ENCODE peak calls at places on chromosome 20, in five cellular contexts. R, W, P, I and N are unnamed samples.

GRCh38 chr20:9613871-9614270 is 99.5 kb downstream of the LAMP5 start:
- DNase-seq in R (no peak), W (no peak), P (no peak), I (no peak), N (no peak)

GRCh38 chr20:10469599-10469998 is 34.5 kb downstream of the SLX4IP start:
- DNase-seq in R (peak), W (no peak), P (no peak), I (peak), N (peak)

GRCh38 chr20:54254596-54254995 is 46.7 kb downstream of the PFDN4 start:
- DNase-seq in R (no peak), W (no peak), P (no peak), I (no peak), N (no peak)

GRCh38 chr20:22686097-22686496 is 101.7 kb upstream of the FOXA2 start:
- DNase-seq in R (peak), W (peak), P (no peak), I (peak), N (no peak)

GRCh38 chr20:31699801-31700728 is 22.6 kb downstream of the BCL2L1 start:
- DNase-seq in R (no peak), W (no peak), P (no peak), I (no peak), N (no peak)

GRCh38 chr20:4275689-4276088 is 260.3 kb upstream of the RNF24 start:
- DNase-seq in R (no peak), W (no peak), P (no peak), I (no peak), N (no peak)

GRCh38 chr20:19867074-19867473 is 109.0 kb downstream of the RIN2 start:
- DNase-seq in R (no peak), W (no peak), P (no peak), I (peak), N (no peak)

GRCh38 chr20:728022-728944 is 40.0 kb downstream of the SLC52A3 start:
- DNase-seq in R (peak), W (peak), P (no peak), I (no peak), N (no peak)

GRCh38 chr20:14264869-14265268 is 72.5 kb downstream of the FLRT3 start:
- DNase-seq in R (no peak), W (no peak), P (no peak), I (no peak), N (no peak)

GRCh38 chr20:58655328-58656094 is 4.4 kb downstream of the STX16 start:
- DNase-seq in R (no peak), W (no peak), P (no peak), I (no peak), N (no peak)

GRCh38 chr20:47664068-47664437 is 121.2 kb downstream of the SULF2 start:
- DNase-seq in R (no peak), W (no peak), P (no peak), I (no peak), N (no peak)

GRCh38 chr20:51536116-51537069 is 6.1 kb downstream of the NFATC2 start:
- DNase-seq in R (no peak), W (no peak), P (no peak), I (no peak), N (no peak)

GRCh38 chr20:4813839-4814695 is 92.4 kb downstream of the PRND start:
- DNase-seq in R (no peak), W (no peak), P (peak), I (no peak), N (no peak)

GRCh38 chr20:38435555-38435939 is 419 bp upstream of the SNHG17 start:
- DNase-seq in R (no peak), W (no peak), P (no peak), I (no peak), N (no peak)

GRCh38 chr20:5612476-5613291 is 137.5 kb upstream of the SHLD1 start:
- DNase-seq in R (no peak), W (no peak), P (peak), I (no peak), N (no peak)

GRCh38 chr20:63126876-63127699 is 88.8 kb downstream of the YTHDF1 start:
- DNase-seq in R (peak), W (no peak), P (no peak), I (no peak), N (no peak)

GRCh38 chr20:830011-830521 is 3.4 kb upstream of the FAM110A start:
- DNase-seq in R (no peak), W (no peak), P (no peak), I (no peak), N (no peak)

GRCh38 chr20:31870703-31871601 is 518 bp downstream of the TTLL9 start:
- DNase-seq in R (no peak), W (no peak), P (no peak), I (no peak), N (no peak)

GRCh38 chr20:10065154-10065833 is 30.5 kb downstream of the ANKEF1 start:
- DNase-seq in R (no peak), W (no peak), P (no peak), I (no peak), N (no peak)

GRCh38 chr20:47355489-47356219 is 845 bp downstream of the ZMYND8 start:
- DNase-seq in R (no peak), W (no peak), P (peak), I (no peak), N (no peak)

GRCh38 chr20:2118783-2119182 is 17.2 kb downstream of the STK35 start:
- DNase-seq in R (no peak), W (no peak), P (no peak), I (no peak), N (no peak)

GRCh38 chr20:2873747-2874041 is 413 bp downstream of the PTPRA start:
- DNase-seq in R (peak), W (peak), P (peak), I (no peak), N (peak)

GRCh38 chr20:52937701-52938100 is 34.5 kb upstream of the TSHZ2 start:
- DNase-seq in R (no peak), W (peak), P (no peak), I (no peak), N (no peak)

GRCh38 chr20:20594171-20594530 is 118.3 kb downstream of the RALGAPA2 start:
- DNase-seq in R (no peak), W (no peak), P (no peak), I (no peak), N (no peak)

GRCh38 chr20:48193626-48194025 is 408.3 kb upstream of the SULF2 start:
- DNase-seq in R (no peak), W (no peak), P (no peak), I (no peak), N (no peak)

GRCh38 chr20:46185353-46185752 is 67.2 kb downstream of the CD40 start:
- DNase-seq in R (no peak), W (no peak), P (no peak), I (no peak), N (no peak)

GRCh38 chr20:46183768-46184167 is 65.7 kb downstream of the CD40 start:
- DNase-seq in R (no peak), W (no peak), P (no peak), I (no peak), N (no peak)

GRCh38 chr20:46182801-46183200 is 64.7 kb downstream of the CD40 start:
- DNase-seq in R (no peak), W (no peak), P (no peak), I (no peak), N (no peak)

GRCh38 chr20:46179811-46180326 is 61.8 kb downstream of the CD40 start:
- DNase-seq in R (no peak), W (no peak), P (no peak), I (no peak), N (no peak)

GRCh38 chr20:46182271-46182670 is 64.2 kb downstream of the CD40 start:
- DNase-seq in R (no peak), W (no peak), P (no peak), I (no peak), N (no peak)
- H3K27ac ChIP-seq in R (no peak), W (no peak), P (no peak), I (no peak), N (no peak)

DNA sequence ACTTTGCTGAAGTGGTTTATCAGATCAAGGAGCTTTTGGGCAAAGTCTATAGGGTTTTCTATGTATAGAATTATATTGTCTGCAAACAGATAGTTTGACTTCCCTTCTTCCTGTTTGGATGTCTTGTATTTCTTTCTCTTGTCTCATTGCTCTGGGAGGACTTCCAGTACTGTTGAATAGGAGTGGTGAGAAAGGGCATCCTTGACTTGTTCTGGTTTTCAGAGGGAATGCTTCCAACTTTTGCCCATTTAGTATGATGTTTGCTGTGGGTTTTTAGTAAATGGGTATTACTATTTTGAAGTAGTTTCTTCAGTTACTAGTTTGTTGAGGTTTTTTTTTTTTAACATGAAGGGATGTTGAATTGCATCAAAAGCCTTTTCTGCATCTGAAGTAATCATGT is 36.1 kb downstream of the KCNS1 start:
- DNase-seq in R (no peak), W (no peak), P (no peak), I (no peak), N (no peak)
- TF ChIP-seq CTCF in R (no peak), W (no peak), P (no peak), I (no peak), N (no peak)

DNA sequence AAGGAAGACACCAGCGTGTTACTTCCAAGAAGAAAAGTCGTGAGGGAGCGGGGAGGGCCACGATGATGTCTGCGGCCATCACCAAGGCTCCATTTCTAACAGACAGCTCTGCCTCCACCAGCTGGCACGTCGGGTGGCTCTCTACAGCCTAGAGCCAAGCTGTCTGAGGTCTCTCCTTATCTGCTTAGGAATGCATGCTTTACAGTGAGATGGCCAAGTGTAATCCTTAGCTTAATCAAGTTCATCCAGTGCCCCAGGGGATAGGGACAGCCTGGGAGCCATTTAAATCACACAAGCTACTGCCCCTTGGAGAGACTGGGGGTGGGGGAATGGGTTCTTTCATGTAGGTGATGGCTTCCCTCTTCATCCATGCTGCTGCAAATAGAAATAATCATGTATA is 213.8 kb upstream of the CST7 start:
- DNase-seq in R (no peak), W (no peak), P (no peak), I (no peak), N (no peak)
- H3K27ac ChIP-seq in R (no peak), W (no peak), P (no peak), I (no peak), N (no peak)

GRCh38 chr20:41249781-41250281 is 67.7 kb downstream of the ZHX3 start:
- DNase-seq in R (no peak), W (peak), P (no peak), I (no peak), N (peak)
- TF ChIP-seq CTCF in R (no peak), W (peak), P (no peak), I (peak), N (peak)

DNA sequence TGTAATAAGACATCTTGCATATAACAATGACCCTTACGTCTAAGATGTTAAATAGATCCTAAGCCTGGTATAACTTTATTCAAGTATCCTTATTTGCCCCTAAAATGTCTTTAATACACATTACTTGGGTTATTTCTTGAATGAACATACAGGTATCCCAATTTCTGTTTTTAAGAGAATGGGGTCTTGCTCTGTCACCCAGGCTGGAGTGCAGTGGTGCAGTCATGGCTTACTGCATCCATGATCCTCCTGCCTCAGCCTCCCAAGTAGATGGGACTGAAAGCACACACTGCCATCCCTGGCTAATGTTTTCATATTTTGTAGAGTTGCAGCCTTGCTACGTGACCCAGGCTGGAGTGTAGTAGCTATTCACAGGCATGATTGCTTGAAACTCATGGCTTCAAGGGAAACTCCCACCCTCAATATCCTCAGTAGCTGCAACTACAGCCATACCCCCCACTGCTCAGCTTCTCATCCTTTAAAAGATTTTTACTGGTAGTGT is 10.4 kb upstream of the ZNFX1 start:
- DNase-seq in R (no peak), W (no peak), P (no peak), I (no peak), N (no peak)
- H3K27ac ChIP-seq in R (no peak), W (peak), P (no peak), I (peak), N (no peak)

GRCh38 chr20:37077009-37077408 is 18.8 kb downstream of the RBL1 start:
- DNase-seq in R (no peak), W (no peak), P (no peak), I (no peak), N (no peak)

GRCh38 chr20:37075932-37076685 is 19.7 kb downstream of the RBL1 start:
- DNase-seq in R (no peak), W (no peak), P (no peak), I (no peak), N (no peak)

DNA sequence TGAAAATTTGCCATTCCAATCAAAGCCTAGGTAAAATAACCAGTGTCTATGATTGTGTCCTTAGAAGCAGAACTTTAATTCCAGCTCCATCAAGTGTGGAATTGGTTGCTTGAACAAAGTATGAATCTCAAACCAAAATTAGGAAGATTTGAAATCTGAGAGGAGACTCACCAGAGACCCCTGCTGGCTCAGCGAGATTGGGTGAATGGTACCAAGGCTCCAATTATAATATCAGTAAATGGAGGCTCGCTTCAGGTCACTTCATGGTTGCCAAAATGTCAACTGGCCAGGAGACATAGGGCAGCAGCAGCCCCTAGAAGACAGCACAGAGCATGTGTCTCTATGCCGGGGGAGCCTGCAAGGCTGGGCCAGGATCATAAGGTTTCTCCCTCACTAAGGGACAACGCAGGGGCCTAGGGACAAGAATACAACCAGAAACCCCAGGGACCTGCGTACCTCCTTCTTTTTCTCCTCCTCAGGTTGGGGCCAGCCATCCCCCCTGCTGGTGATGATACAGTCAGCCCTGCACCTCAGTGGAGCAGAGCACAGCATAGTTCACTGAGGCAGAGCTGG is 14.0 kb downstream of the RBL1 start:
- DNase-seq in R (no peak), W (no peak), P (peak), I (no peak), N (no peak)
- TF ChIP-seq CTCF in R (no peak), W (peak), P (peak), I (peak), N (no peak)

DNA sequence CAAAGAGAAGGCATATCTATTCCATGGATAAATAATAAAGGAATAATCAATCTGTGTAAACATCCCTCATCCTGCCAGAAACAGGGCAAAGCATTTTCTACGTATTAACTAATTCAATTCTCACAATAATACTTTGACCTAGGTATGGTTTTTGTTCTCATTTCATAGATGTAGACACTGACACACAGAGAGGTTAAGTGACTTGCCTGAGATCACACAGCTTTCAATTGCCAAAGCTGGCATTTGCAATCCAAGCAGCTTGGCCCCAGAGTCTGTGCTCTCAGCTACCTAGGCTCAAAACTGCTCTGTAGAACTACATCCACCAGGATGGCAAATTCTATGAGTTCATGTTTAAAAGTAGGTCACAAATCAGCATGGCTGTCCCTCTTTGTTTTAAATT is 124.9 kb downstream of the BMP7 start:
- DNase-seq in R (no peak), W (no peak), P (no peak), I (no peak), N (no peak)
- H3K27ac ChIP-seq in R (no peak), W (no peak), P (no peak), I (no peak), N (no peak)

GRCh38 chr20:56626367-56627121 is 2.6 kb upstream of the TFAP2C start:
- DNase-seq in R (peak), W (peak), P (no peak), I (no peak), N (no peak)
- TF ChIP-seq CTCF in R (no peak), W (peak), P (no peak), I (peak), N (no peak)